ENCODE peak calls at places on chromosome 19, in seven cellular contexts. E is heart right ventricle; H is CD4-positive, CD25-positive, alpha-beta regulatory T cell; M is cardiac muscle cell; B is cardiac fibroblast; Q is AG04450; T is neural progenitor cell. I is an unnamed sample.

GRCh38 chr19:53057904-53058579 is 13.5 kb downstream of the ERVV-2 start:
- DNase-seq in B (no peak), Q (no peak), H (no peak), E (peak), T (peak), M (peak), I (no peak)

GRCh38 chr19:16946951-16947940 is 58.4 kb downstream of the F2RL3 start:
- DNase-seq in M (no peak), Q (no peak), T (no peak), E (no peak), H (no peak), B (no peak), I (no peak)

GRCh38 chr19:13839193-13839937 is 37.6 kb upstream of the NANOS3 start:
- DNase-seq in Q (no peak), T (peak), H (peak), E (peak), M (peak), B (peak), I (no peak)

GRCh38 chr19:58196911-58197616 is 14.2 kb downstream of the ZNF274 start:
- DNase-seq in T (no peak), E (no peak), B (peak), Q (no peak), M (peak), H (peak), I (no peak)

GRCh38 chr19:16328824-16329482 is 4.3 kb downstream of the KLF2 start:
- DNase-seq in B (peak), T (no peak), M (no peak), Q (no peak), H (peak), E (no peak), I (no peak)

GRCh38 chr19:35673121-35673804 is 6.9 kb downstream of the UPK1A start:
- DNase-seq in H (peak), M (peak), T (peak), Q (no peak), E (peak), B (peak), I (no peak)

GRCh38 chr19:49786432-49786831 is 19.6 kb downstream of the AP2A1 start:
- DNase-seq in B (no peak), E (no peak), T (no peak), H (no peak), Q (no peak), M (peak), I (no peak)

GRCh38 chr19:3575260-3575741 is 2.6 kb downstream of the HMG20B start:
- DNase-seq in Q (no peak), H (peak), T (peak), E (no peak), M (no peak), B (peak), I (peak)

GRCh38 chr19:23062921-23063320 is 53.9 kb upstream of the ZNF730 start:
- DNase-seq in T (no peak), H (no peak), Q (no peak), E (no peak), M (no peak), B (no peak), I (no peak)

GRCh38 chr19:32224371-32225244 is 120.8 kb upstream of the ZNF507 start:
- DNase-seq in Q (no peak), M (peak), T (peak), B (peak), H (peak), E (peak), I (peak)

GRCh38 chr19:38049105-38049649 is 142.2 kb downstream of the SIPA1L3 start:
- DNase-seq in B (no peak), H (peak), E (no peak), M (peak), T (no peak), Q (no peak), I (peak)

GRCh38 chr19:47049307-47049700 is 880 bp upstream of the TMEM160 start:
- DNase-seq in E (no peak), Q (no peak), B (peak), H (no peak), T (peak), M (peak), I (no peak)

GRCh38 chr19:19562665-19563347 is 24.7 kb downstream of the CILP2 start:
- DNase-seq in Q (no peak), T (peak), B (no peak), E (no peak), M (no peak), H (peak), I (no peak)

GRCh38 chr19:38317104-38317612 is 1.4 kb upstream of the YIF1B start:
- DNase-seq in E (no peak), M (no peak), Q (no peak), T (no peak), B (no peak), H (peak), I (no peak)

GRCh38 chr19:34678085-34678412 is 571 bp downstream of the ZNF302 start:
- DNase-seq in Q (no peak), H (no peak), T (no peak), M (no peak), B (no peak), E (no peak), I (no peak)

GRCh38 chr19:16828990-16829821 is at the start of gene SIN3B:
- DNase-seq in B (peak), H (peak), M (peak), Q (peak), E (peak), T (peak), I (peak)

GRCh38 chr19:17107546-17108452 is 32.2 kb downstream of the MYO9B start:
- DNase-seq in M (peak), T (no peak), E (peak), Q (peak), H (no peak), B (peak), I (no peak)

GRCh38 chr19:40133491-40133890 is 42.7 kb upstream of the ZNF780A start:
- DNase-seq in B (no peak), H (no peak), Q (no peak), T (no peak), E (no peak), M (no peak), I (no peak)

GRCh38 chr19:35468637-35469036 is 20.6 kb downstream of the FFAR2 start:
- DNase-seq in B (peak), Q (no peak), T (peak), E (peak), H (peak), M (peak), I (peak)

GRCh38 chr19:28501979-28502378 is 711.0 kb downstream of the UQCRFS1 start:
- DNase-seq in B (no peak), M (no peak), E (no peak), H (no peak), T (no peak), Q (no peak), I (peak)

GRCh38 chr19:17719730-17720486 is 628 bp downstream of the MAP1S start:
- DNase-seq in B (no peak), M (no peak), Q (no peak), T (peak), E (peak), H (peak), I (no peak)

GRCh38 chr19:11737964-11738745 is 591 bp downstream of the ZNF823 start:
- DNase-seq in H (peak), B (peak), M (peak), Q (no peak), E (peak), T (peak), I (no peak)

GRCh38 chr19:9586764-9587163 is 2.5 kb upstream of the ZNF121 start:
- DNase-seq in E (peak), B (peak), H (peak), Q (peak), T (peak), M (peak), I (peak)

GRCh38 chr19:34269968-34270621 is 15.7 kb downstream of the GARRE1 start:
- DNase-seq in M (peak), H (peak), T (no peak), B (peak), Q (no peak), E (peak), I (peak)

GRCh38 chr19:44367024-44367423 is 10.5 kb upstream of the ZNF112 start:
- DNase-seq in E (no peak), Q (no peak), M (peak), T (no peak), B (peak), H (no peak), I (no peak)

GRCh38 chr19:5918463-5919079 is 4.5 kb downstream of the CAPS start:
- DNase-seq in T (no peak), H (no peak), E (no peak), B (no peak), Q (no peak), M (no peak), I (no peak)

GRCh38 chr19:33443638-33444195 is 70.2 kb downstream of the CEBPG start:
- DNase-seq in Q (no peak), M (no peak), T (no peak), H (no peak), E (no peak), B (no peak), I (no peak)

GRCh38 chr19:5621945-5622464 is 571 bp downstream of the SAFB2 start:
- DNase-seq in E (peak), M (no peak), B (no peak), Q (no peak), T (peak), H (peak), I (no peak)

GRCh38 chr19:51016798-51017683 is 2.5 kb downstream of the KLK10 start:
- DNase-seq in M (peak), Q (no peak), E (peak), B (peak), T (peak), H (peak), I (peak)
- H3K4me3 ChIP-seq in M (peak), Q (no peak), E (peak), B (peak), T (peak), H (no peak), I (no peak)

GRCh38 chr19:1855040-1855827 is 7.0 kb upstream of the REXO1 start:
- DNase-seq in H (peak), B (peak), E (peak), M (peak), T (peak), Q (peak), I (peak)
- H3K4me3 ChIP-seq in H (peak), B (peak), E (peak), M (peak), T (peak), Q (peak), I (peak)

GRCh38 chr19:45975296-45975695 is 1.6 kb upstream of the NOVA2 start:
- DNase-seq in M (no peak), T (peak), E (no peak), H (no peak), B (no peak), Q (no peak), I (no peak)

GRCh38 chr19:45976180-45976579 is 2.5 kb upstream of the NOVA2 start:
- DNase-seq in B (peak), M (peak), Q (no peak), E (no peak), H (no peak), T (peak), I (no peak)

GRCh38 chr19:45973564-45974338 is at the start of gene NOVA2:
- DNase-seq in M (peak), T (peak), H (peak), Q (no peak), E (peak), B (peak), I (no peak)

GRCh38 chr19:45981350-45981749 is 7.7 kb upstream of the NOVA2 start:
- DNase-seq in H (no peak), Q (no peak), E (no peak), M (peak), T (no peak), B (peak), I (no peak)

GRCh38 chr19:45978156-45978555 is 4.5 kb upstream of the NOVA2 start:
- DNase-seq in T (no peak), Q (no peak), E (no peak), B (no peak), M (no peak), H (no peak), I (no peak)
- H3K4me3 ChIP-seq in T (no peak), Q (no peak), E (no peak), B (no peak), M (no peak), H (no peak), I (no peak)

DNA sequence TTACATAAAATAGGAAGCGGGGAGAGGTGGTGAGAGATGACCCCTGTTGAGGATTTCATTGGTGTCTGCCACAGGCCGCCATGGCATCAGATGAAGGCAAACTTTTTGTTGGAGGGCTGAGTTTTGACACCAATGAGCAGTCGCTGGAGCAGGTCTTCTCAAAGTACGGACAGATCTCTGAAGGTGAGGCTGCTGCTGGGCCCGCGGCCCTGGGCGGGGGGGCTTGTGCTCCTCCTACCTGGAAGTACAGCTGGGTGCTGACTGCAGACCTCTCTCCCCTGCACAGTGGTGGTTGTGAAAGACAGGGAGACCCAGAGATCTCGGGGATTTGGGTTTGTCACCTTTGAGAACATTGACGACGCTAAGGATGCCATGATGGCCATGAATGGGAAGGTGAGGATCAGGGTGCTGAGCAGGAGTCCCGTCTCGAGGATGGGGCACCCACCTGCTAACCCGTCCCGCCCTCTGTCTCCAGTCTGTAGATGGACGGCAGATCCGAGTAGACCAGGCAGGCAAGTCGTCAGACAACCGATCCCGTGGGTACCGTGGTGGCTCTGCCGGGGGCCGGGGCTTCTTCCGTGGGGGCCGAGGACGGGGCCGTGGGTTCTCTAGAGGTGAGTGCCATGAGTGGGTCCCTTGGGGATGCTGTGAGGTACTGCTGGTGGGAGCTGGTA is 1.9 kb downstream of the CIRBP start:
- DNase-seq in B (no peak), E (no peak), H (no peak), M (no peak), T (no peak), Q (no peak), I (no peak)
- H3K4me3 ChIP-seq in B (peak), E (peak), H (peak), M (peak), T (peak), Q (peak), I (peak)

GRCh38 chr19:7941895-7942596 is 1.4 kb downstream of the TIMM44 start:
- DNase-seq in B (no peak), E (no peak), H (no peak), T (no peak), Q (no peak), M (no peak), I (no peak)

GRCh38 chr19:7942981-7943443 is 454 bp downstream of the TIMM44 start:
- DNase-seq in Q (no peak), H (no peak), B (no peak), T (no peak), M (peak), E (no peak), I (no peak)

GRCh38 chr19:7944177-7944761 is 803 bp upstream of the TIMM44 start:
- DNase-seq in T (peak), B (peak), H (peak), E (peak), Q (peak), M (peak), I (peak)

GRCh38 chr19:7943444-7944176 is at the start of gene TIMM44:
- DNase-seq in B (peak), M (peak), T (peak), E (peak), H (peak), Q (peak), I (peak)

DNA sequence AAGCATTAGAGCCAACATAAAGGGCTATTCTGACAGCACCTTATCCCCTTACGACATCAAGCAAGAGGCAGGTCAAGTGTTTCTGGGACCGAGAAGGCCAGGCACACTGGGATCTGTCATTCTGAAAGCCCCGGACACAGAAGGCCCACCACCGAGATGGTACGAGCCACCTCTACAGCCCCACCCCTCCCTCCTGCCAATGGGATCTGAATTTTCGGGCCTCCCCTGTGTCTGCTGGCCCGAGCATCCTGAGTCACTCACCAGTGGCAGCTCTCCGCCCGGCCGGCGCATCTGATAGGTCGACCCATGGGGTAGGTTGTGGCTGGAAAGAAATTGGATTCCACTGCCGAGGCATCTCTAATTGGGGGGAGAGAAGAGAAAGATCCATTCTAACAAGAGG is 2.6 kb downstream of the TIMM44 start:
- DNase-seq in M (no peak), E (no peak), B (no peak), T (no peak), Q (no peak), H (no peak), I (no peak)
- H3K4me3 ChIP-seq in M (no peak), E (no peak), B (no peak), T (no peak), Q (no peak), H (no peak), I (no peak)

GRCh38 chr19:48418317-48419064 is 25.0 kb downstream of the GRIN2D start:
- DNase-seq in Q (no peak), H (no peak), T (no peak), E (no peak), B (no peak), M (peak), I (no peak)
- H3K4me3 ChIP-seq in Q (no peak), H (no peak), T (no peak), E (no peak), B (no peak), M (no peak), I (peak)

GRCh38 chr19:42422092-42422575 is 5.1 kb downstream of the LIPE start:
- DNase-seq in E (peak), B (no peak), M (no peak), Q (no peak), T (no peak), H (no peak), I (no peak)

GRCh38 chr19:42423462-42424344 is 3.5 kb downstream of the LIPE start:
- DNase-seq in E (peak), T (peak), M (peak), Q (peak), H (peak), B (peak), I (peak)

GRCh38 chr19:42422576-42423461 is 4.4 kb downstream of the LIPE start:
- DNase-seq in T (no peak), Q (no peak), E (no peak), H (peak), M (no peak), B (no peak), I (peak)

GRCh38 chr19:42424712-42425131 is 2.5 kb downstream of the LIPE start:
- DNase-seq in T (peak), E (peak), Q (no peak), H (no peak), M (no peak), B (no peak), I (no peak)

GRCh38 chr19:42424345-42424707 is 2.9 kb downstream of the LIPE start:
- DNase-seq in Q (no peak), H (no peak), M (peak), B (no peak), E (no peak), T (no peak), I (no peak)
- H3K4me3 ChIP-seq in Q (peak), H (peak), M (no peak), B (peak), E (peak), T (no peak), I (no peak)

DNA sequence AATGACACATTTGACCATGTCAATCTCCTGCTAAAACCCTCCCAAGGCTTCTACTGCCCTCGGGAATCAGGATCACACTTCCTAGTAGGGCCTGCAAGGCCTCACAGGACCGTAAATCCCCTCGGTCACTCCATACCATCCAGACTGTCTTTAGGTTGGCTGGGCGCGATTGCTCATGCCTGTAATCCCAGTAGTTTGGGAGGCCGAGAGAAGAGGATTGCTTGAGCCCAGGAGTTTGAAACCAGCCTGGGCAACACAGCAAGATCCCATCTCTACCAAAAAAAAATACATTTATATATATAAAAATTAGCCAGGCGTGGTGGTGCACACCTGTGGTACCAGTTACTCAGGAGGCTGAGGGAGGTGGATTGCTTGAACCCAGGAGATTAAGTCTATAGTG is 15.0 kb downstream of the TMEM143 start:
- DNase-seq in E (no peak), Q (no peak), T (no peak), H (no peak), M (no peak), B (no peak), I (no peak)
- H3K4me3 ChIP-seq in E (no peak), Q (no peak), T (no peak), H (no peak), M (no peak), B (no peak), I (no peak)

GRCh38 chr19:54462713-54463530 is 656 bp downstream of the LENG9 start:
- DNase-seq in H (peak), T (peak), Q (no peak), E (peak), B (peak), M (peak), I (no peak)
- H3K4me3 ChIP-seq in H (no peak), T (peak), Q (peak), E (peak), B (peak), M (peak), I (peak)

GRCh38 chr19:29528350-29528945 is 2.7 kb downstream of the VSTM2B start:
- DNase-seq in H (peak), B (peak), E (peak), T (peak), M (peak), Q (peak), I (peak)
- H3K4me3 ChIP-seq in H (no peak), B (peak), E (peak), T (peak), M (peak), Q (peak), I (peak)